ENCODE peak calls at places on chromosomes 5 and 9, in nine cellular contexts. A is GM03348; O is stimulated activated naive B cell treated with anti-CD40 and anti-IgM and Interleukin-4, amounts not matched to agents 10 μg/mL and 1 μg/mL and 100 μg/mL, for 72 hours; X is GM12865; M is neural crest cell; N is stimulated activated CD8-positive, alpha-beta memory T cell treated with anti-CD3 and anti-CD28 coated beads, Interleukin-2, amount 100 ng/mL, for 1 hour; G is HuH-7; B is OCI-LY7; J is H54. D is an unnamed sample.

GRCh38 chr9:21102311-21102710 is 24.6 kb upstream of the IFNB1 start:
- DNase-seq in A (peak), O (no peak), X (no peak), M (no peak), N (no peak), G (no peak), B (no peak), J (no peak), D (no peak)

GRCh38 chr5:93054424-93055165 is 526.4 kb downstream of the NR2F1-AS1 start:
- DNase-seq in A (peak), O (no peak), X (no peak), M (no peak), N (no peak), G (no peak), B (no peak), J (no peak), D (no peak)

GRCh38 chr9:16809912-16810610 is 60.4 kb downstream of the BNC2 start:
- DNase-seq in A (no peak), O (no peak), X (no peak), M (no peak), N (no peak), G (no peak), B (no peak), J (no peak), D (no peak)

GRCh38 chr5:54362434-54362833 is 52.1 kb upstream of the ARL15 start:
- DNase-seq in A (peak), O (no peak), X (no peak), M (no peak), N (no peak), G (no peak), B (no peak), J (no peak), D (no peak)

GRCh38 chr9:124284940-124285441 is 27.2 kb downstream of the NEK6 start:
- DNase-seq in A (peak), O (no peak), X (no peak), M (peak), N (no peak), G (no peak), B (no peak), J (no peak), D (no peak)

GRCh38 chr9:135500071-135500524 is 384 bp upstream of the MRPS2 start:
- DNase-seq in A (no peak), O (no peak), X (no peak), M (peak), N (no peak), G (no peak), B (peak), J (peak), D (no peak)

GRCh38 chr9:129549684-129550083 is 71.2 kb downstream of the C9orf50 start:
- DNase-seq in A (peak), O (no peak), X (no peak), M (no peak), N (no peak), G (peak), B (no peak), J (no peak), D (no peak)

GRCh38 chr9:33159760-33160127 is 7.4 kb downstream of the B4GALT1 start:
- DNase-seq in A (peak), O (peak), X (peak), M (no peak), N (no peak), G (no peak), B (peak), J (no peak), D (no peak)

D was measured in type B pancreatic cell.